ENCODE peak calls at places on chromosomes 1 and 21, in seven cellular contexts. W is EL, T is right cardiac atrium, Z is SJSA1, L is RWPE1, D is NCI-H1105 treated with DMSO at 0.1 percent for 48 hours, J is cerebellum. A is an unnamed sample.

GRCh38 chr1:239987103-239987745 is 104.5 kb upstream of the FMN2 start:
- DNase-seq in W (peak; percentile 55), T (peak; percentile 31), Z (no peak), L (no peak), D (peak; percentile 22), J (peak; percentile 1), A (peak; percentile 21)

GRCh38 chr21:32270748-32271147 is 8.1 kb downstream of the MIS18A start:
- DNase-seq in W (no peak), T (no peak), Z (no peak), L (no peak), D (no peak), J (no peak), A (no peak)

GRCh38 chr1:67896826-67897225 is 63.6 kb upstream of the GNG12 start:
- DNase-seq in W (no peak), T (no peak), Z (no peak), L (no peak), D (no peak), J (no peak), A (no peak)

GRCh38 chr1:55474168-55474786 is 259.1 kb upstream of the USP24 start:
- DNase-seq in W (peak; percentile 41), T (no peak), Z (no peak), L (peak; percentile 25), D (no peak), J (no peak), A (no peak)

GRCh38 chr1:53413175-53414001 is 45.8 kb upstream of the DMRTB1 start:
- DNase-seq in W (peak; percentile 89), T (no peak), Z (peak; percentile 89), L (peak; percentile 55), D (no peak), J (no peak), A (no peak)

GRCh38 chr1:31954607-31955283 is 16.6 kb upstream of the PTP4A2 start:
- DNase-seq in W (peak; percentile 96), T (peak; percentile 93), Z (peak; percentile 75), L (peak; percentile 71), D (no peak), J (no peak), A (no peak)

GRCh38 chr21:44420416-44421205 is 34.7 kb upstream of the LRRC3 start:
- DNase-seq in W (no peak), T (no peak), Z (no peak), L (no peak), D (no peak), J (no peak), A (no peak)

GRCh38 chr21:34813266-34813886 is 144.6 kb downstream of the CLIC6 start:
- DNase-seq in W (peak; percentile 82), T (no peak), Z (peak; percentile 50), L (peak; percentile 90), D (no peak), J (no peak), A (no peak)

GRCh38 chr1:26787706-26788514 is at the start of gene PIGV:
- DNase-seq in W (peak; percentile 86), T (peak; percentile 89), Z (peak; percentile 98), L (peak; percentile 92), D (peak; percentile 95), J (peak; percentile 94), A (peak; percentile 91)

GRCh38 chr1:226123591-226124471 is 61.3 kb downstream of the H3-3A start:
- DNase-seq in W (peak; percentile 29), T (no peak), Z (no peak), L (peak; percentile 54), D (no peak), J (no peak), A (no peak)

GRCh38 chr1:182415789-182416188 is 15.3 kb upstream of the TEDDM1 start:
- DNase-seq in W (no peak), T (no peak), Z (no peak), L (no peak), D (no peak), J (no peak), A (no peak)

GRCh38 chr1:209530990-209531389 is 52.5 kb upstream of the CAMK1G start:
- DNase-seq in W (peak; percentile 29), T (no peak), Z (no peak), L (no peak), D (no peak), J (no peak), A (no peak)

GRCh38 chr1:56064705-56065104 is 514.7 kb downstream of the PLPP3 start:
- DNase-seq in W (peak; percentile 90), T (no peak), Z (peak; percentile 67), L (peak; percentile 69), D (no peak), J (no peak), A (no peak)

GRCh38 chr21:21200939-21201610 is 202.9 kb downstream of the NCAM2 start:
- DNase-seq in W (peak; percentile 22), T (no peak), Z (peak; percentile 51), L (no peak), D (no peak), J (no peak), A (no peak)

GRCh38 chr1:1181938-1182410 is 8.3 kb downstream of the TTLL10 start:
- DNase-seq in W (no peak), T (peak; percentile 9), Z (no peak), L (no peak), D (no peak), J (no peak), A (no peak)

GRCh38 chr1:154851392-154852177 is 18.5 kb downstream of the KCNN3 start:
- DNase-seq in W (peak; percentile 23), T (no peak), Z (no peak), L (no peak), D (no peak), J (no peak), A (no peak)

GRCh38 chr1:59486595-59486994 is 189.7 kb downstream of the FGGY start:
- DNase-seq in W (no peak), T (no peak), Z (no peak), L (no peak), D (no peak), J (no peak), A (no peak)

GRCh38 chr1:234885601-234886000 is 243.0 kb downstream of the TOMM20 start:
- DNase-seq in W (no peak), T (peak; percentile 34), Z (no peak), L (no peak), D (no peak), J (no peak), A (no peak)

GRCh38 chr21:39867198-39867650 is at the start of gene PCP4:
- DNase-seq in W (peak; percentile 7), T (peak; percentile 26), Z (peak; percentile 12), L (peak; percentile 44), D (peak; percentile 94), J (peak; percentile 52), A (no peak)

GRCh38 chr1:168654198-168654910 is 74.7 kb downstream of the DPT start:
- DNase-seq in W (peak; percentile 26), T (no peak), Z (no peak), L (peak; percentile 60), D (no peak), J (no peak), A (no peak)

GRCh38 chr1:160359559-160360226 is 7.2 kb upstream of the NHLH1 start:
- DNase-seq in W (no peak), T (no peak), Z (no peak), L (no peak), D (no peak), J (no peak), A (no peak)

GRCh38 chr1:171762143-171762563 is 19.3 kb upstream of the METTL13 start:
- DNase-seq in W (no peak), T (no peak), Z (no peak), L (no peak), D (no peak), J (no peak), A (no peak)

A was measured in NCI-H2227 treated with DMSO at 0.1 percent for 48 hours.